ENCODE peak calls at places on chromosome 11, in four cellular contexts. One of them, this sample, is unnamed.
A peak's percentile ranks its signal among the peaks of the same experiment; 100 is the strongest.

GRCh38 chr11:96275807-96276594 is 67.0 kb downstream of the MAML2 start:
- DNase-seq in neural progenitor cell: no peak
- DNase-seq in HCT116: no peak
- DNase-seq in HepG2: no peak
- DNase-seq in this sample: no peak

GRCh38 chr11:1852885-1853284 is at the start of gene LSP1:
- DNase-seq in neural progenitor cell: no peak
- DNase-seq in HCT116: no peak
- DNase-seq in HepG2: no peak
- DNase-seq in this sample: peak; percentile 96

GRCh38 chr11:120637131-120637530 is 125.6 kb downstream of the GRIK4 start:
- DNase-seq in neural progenitor cell: no peak
- DNase-seq in HCT116: no peak
- DNase-seq in HepG2: no peak
- DNase-seq in this sample: no peak

GRCh38 chr11:108498046-108498815 is at the start of gene POGLUT3:
- DNase-seq in neural progenitor cell: peak; percentile 88
- DNase-seq in HCT116: no peak
- DNase-seq in HepG2: peak; percentile 41
- DNase-seq in this sample: no peak

GRCh38 chr11:45652781-45653180 is 12.6 kb downstream of the CHST1 start:
- DNase-seq in neural progenitor cell: peak; percentile 2
- DNase-seq in HCT116: no peak
- DNase-seq in HepG2: no peak
- DNase-seq in this sample: no peak

GRCh38 chr11:112844530-112844929 is 116.7 kb upstream of the NCAM1 start:
- DNase-seq in neural progenitor cell: peak; percentile 66
- DNase-seq in HCT116: no peak
- DNase-seq in HepG2: no peak
- DNase-seq in this sample: no peak

GRCh38 chr11:86064236-86064803 is 4.6 kb downstream of the PICALM start:
- DNase-seq in neural progenitor cell: no peak
- DNase-seq in HCT116: no peak
- DNase-seq in HepG2: no peak
- DNase-seq in this sample: no peak

GRCh38 chr11:12397953-12398352 is 20.6 kb downstream of the PARVA start:
- DNase-seq in neural progenitor cell: no peak
- DNase-seq in HCT116: no peak
- DNase-seq in HepG2: no peak
- DNase-seq in this sample: no peak

GRCh38 chr11:134864233-134864967 is 452.4 kb upstream of the B3GAT1 start:
- DNase-seq in neural progenitor cell: no peak
- DNase-seq in HCT116: no peak
- DNase-seq in HepG2: no peak
- DNase-seq in this sample: no peak

GRCh38 chr11:70851308-70851707 is 401.1 kb downstream of the SHANK2 start:
- DNase-seq in neural progenitor cell: no peak
- DNase-seq in HCT116: no peak
- DNase-seq in HepG2: no peak
- DNase-seq in this sample: no peak

GRCh38 chr11:5043385-5043784 is 2.9 kb upstream of the OR52J3 start:
- DNase-seq in neural progenitor cell: no peak
- DNase-seq in HCT116: no peak
- DNase-seq in HepG2: no peak
- DNase-seq in this sample: no peak

GRCh38 chr11:79201637-79202347 is 239.0 kb downstream of the TENM4 start:
- DNase-seq in neural progenitor cell: no peak
- DNase-seq in HCT116: no peak
- DNase-seq in HepG2: no peak
- DNase-seq in this sample: no peak

GRCh38 chr11:80096736-80097135 is 655.9 kb upstream of the TENM4 start:
- DNase-seq in neural progenitor cell: no peak
- DNase-seq in HCT116: no peak
- DNase-seq in HepG2: no peak
- DNase-seq in this sample: no peak

GRCh38 chr11:19370100-19370861 is 129.5 kb upstream of the E2F8 start:
- DNase-seq in neural progenitor cell: no peak
- DNase-seq in HCT116: no peak
- DNase-seq in HepG2: no peak
- DNase-seq in this sample: no peak

GRCh38 chr11:5698281-5698680 is 8.7 kb downstream of the TRIM22 start:
- DNase-seq in neural progenitor cell: no peak
- DNase-seq in HCT116: no peak
- DNase-seq in HepG2: no peak
- DNase-seq in this sample: no peak

GRCh38 chr11:100777118-100777517 is 90.0 kb downstream of the ARHGAP42 start:
- DNase-seq in neural progenitor cell: no peak
- DNase-seq in HCT116: peak; percentile 93
- DNase-seq in HepG2: peak; percentile 65
- DNase-seq in this sample: no peak

GRCh38 chr11:19766206-19766605 is 53.6 kb downstream of the NAV2 start:
- DNase-seq in neural progenitor cell: peak; percentile 52
- DNase-seq in HCT116: no peak
- DNase-seq in HepG2: no peak
- DNase-seq in this sample: no peak

GRCh38 chr11:122327528-122327927 is 211.5 kb upstream of the BLID start:
- DNase-seq in neural progenitor cell: no peak
- DNase-seq in HCT116: no peak
- DNase-seq in HepG2: no peak
- DNase-seq in this sample: no peak

GRCh38 chr11:46490576-46491100 is 99.1 kb upstream of the CHRM4 start:
- DNase-seq in neural progenitor cell: no peak
- DNase-seq in HCT116: no peak
- DNase-seq in HepG2: no peak
- DNase-seq in this sample: no peak

GRCh38 chr11:114298701-114299090 is 2.5 kb downstream of the NNMT start:
- DNase-seq in neural progenitor cell: no peak
- DNase-seq in HCT116: no peak
- DNase-seq in HepG2: no peak
- DNase-seq in this sample: no peak

GRCh38 chr11:1112351-1113191 is 37.9 kb downstream of the MUC2 start:
- DNase-seq in neural progenitor cell: no peak
- DNase-seq in HCT116: no peak
- DNase-seq in HepG2: no peak
- DNase-seq in this sample: peak; percentile 16

GRCh38 chr11:61080526-61080925 is 21.8 kb upstream of the CD5 start:
- DNase-seq in neural progenitor cell: no peak
- DNase-seq in HCT116: no peak
- DNase-seq in HepG2: no peak
- DNase-seq in this sample: no peak

GRCh38 chr11:125188021-125188420 is 23.5 kb downstream of the PKNOX2 start:
- DNase-seq in neural progenitor cell: no peak
- DNase-seq in HCT116: no peak
- DNase-seq in HepG2: no peak
- DNase-seq in this sample: no peak

GRCh38 chr11:88508808-88509581 is 171.5 kb upstream of the CTSC start:
- DNase-seq in neural progenitor cell: peak; percentile 57
- DNase-seq in HCT116: no peak
- DNase-seq in HepG2: no peak
- DNase-seq in this sample: no peak

GRCh38 chr11:75063732-75064314 is 32.9 kb downstream of the OR2AT4 start:
- DNase-seq in neural progenitor cell: no peak
- DNase-seq in HCT116: no peak
- DNase-seq in HepG2: no peak
- DNase-seq in this sample: no peak

GRCh38 chr11:5689551-5689983 is at the start of gene TRIM22:
- DNase-seq in neural progenitor cell: peak; percentile 43
- DNase-seq in HCT116: no peak
- DNase-seq in HepG2: no peak
- DNase-seq in this sample: peak; percentile 86

GRCh38 chr11:35549787-35550186 is 24.4 kb upstream of the PAMR1 start:
- DNase-seq in neural progenitor cell: peak; percentile 34
- DNase-seq in HCT116: no peak
- DNase-seq in HepG2: no peak
- DNase-seq in this sample: no peak

GRCh38 chr11:19474211-19474610 is 233.5 kb upstream of the E2F8 start:
- DNase-seq in neural progenitor cell: no peak
- DNase-seq in HCT116: no peak
- DNase-seq in HepG2: no peak
- DNase-seq in this sample: no peak

GRCh38 chr11:77198440-77198849 is 70.4 kb downstream of the MYO7A start:
- DNase-seq in neural progenitor cell: peak; percentile 62
- DNase-seq in HCT116: peak; percentile 48
- DNase-seq in HepG2: peak; percentile 41
- DNase-seq in this sample: peak; percentile 37

GRCh38 chr11:10305964-10306918 is 1.4 kb downstream of the ADM start:
- DNase-seq in neural progenitor cell: peak; percentile 70
- DNase-seq in HCT116: no peak
- DNase-seq in HepG2: no peak
- DNase-seq in this sample: no peak

GRCh38 chr11:122696662-122697061 is 41.1 kb downstream of the UBASH3B start:
- DNase-seq in neural progenitor cell: no peak
- DNase-seq in HCT116: no peak
- DNase-seq in HepG2: no peak
- DNase-seq in this sample: peak; percentile 96

GRCh38 chr11:62542750-62543567 is 3.6 kb downstream of the AHNAK start:
- DNase-seq in neural progenitor cell: peak; percentile 89
- DNase-seq in HCT116: peak; percentile 54
- DNase-seq in HepG2: no peak
- DNase-seq in this sample: peak; percentile 79
- H3K4me1 ChIP-seq in neural progenitor cell: peaks cover 24% of the 10 kb centered on the region
- H3K4me1 ChIP-seq in HCT116: peaks cover 84% of the 10 kb centered on the region
- H3K4me1 ChIP-seq in HepG2: peaks cover 60% of the 10 kb centered on the region
- H3K4me1 ChIP-seq in this sample: peaks cover 38% of the 10 kb centered on the region

GRCh38 chr11:93505703-93506102 is 37.5 kb downstream of the SMCO4 start:
- DNase-seq in neural progenitor cell: no peak
- DNase-seq in HCT116: no peak
- DNase-seq in HepG2: no peak
- DNase-seq in this sample: no peak
- H3K4me2 ChIP-seq in neural progenitor cell: no peak overlapping the region
- H3K4me2 ChIP-seq in HCT116: no peak overlapping the region
- H3K4me2 ChIP-seq in HepG2: no peak overlapping the region
- H3K4me2 ChIP-seq in this sample: no peak overlapping the region

GRCh38 chr11:16923987-16924386 is 90.2 kb downstream of the PLEKHA7 start:
- DNase-seq in neural progenitor cell: no peak
- DNase-seq in HCT116: no peak
- DNase-seq in HepG2: no peak
- DNase-seq in this sample: no peak

GRCh38 chr11:16926868-16927267 is 87.3 kb downstream of the PLEKHA7 start:
- DNase-seq in neural progenitor cell: peak; percentile 41
- DNase-seq in HCT116: no peak
- DNase-seq in HepG2: no peak
- DNase-seq in this sample: no peak

GRCh38 chr11:16924826-16925494 is 89.3 kb downstream of the PLEKHA7 start:
- DNase-seq in neural progenitor cell: peak; percentile 72
- DNase-seq in HCT116: peak; percentile 78
- DNase-seq in HepG2: peak; percentile 78
- DNase-seq in this sample: no peak

GRCh38 chr11:16924462-16924825 is 89.8 kb downstream of the PLEKHA7 start:
- DNase-seq in neural progenitor cell: no peak
- DNase-seq in HCT116: no peak
- DNase-seq in HepG2: no peak
- DNase-seq in this sample: no peak

DNA sequence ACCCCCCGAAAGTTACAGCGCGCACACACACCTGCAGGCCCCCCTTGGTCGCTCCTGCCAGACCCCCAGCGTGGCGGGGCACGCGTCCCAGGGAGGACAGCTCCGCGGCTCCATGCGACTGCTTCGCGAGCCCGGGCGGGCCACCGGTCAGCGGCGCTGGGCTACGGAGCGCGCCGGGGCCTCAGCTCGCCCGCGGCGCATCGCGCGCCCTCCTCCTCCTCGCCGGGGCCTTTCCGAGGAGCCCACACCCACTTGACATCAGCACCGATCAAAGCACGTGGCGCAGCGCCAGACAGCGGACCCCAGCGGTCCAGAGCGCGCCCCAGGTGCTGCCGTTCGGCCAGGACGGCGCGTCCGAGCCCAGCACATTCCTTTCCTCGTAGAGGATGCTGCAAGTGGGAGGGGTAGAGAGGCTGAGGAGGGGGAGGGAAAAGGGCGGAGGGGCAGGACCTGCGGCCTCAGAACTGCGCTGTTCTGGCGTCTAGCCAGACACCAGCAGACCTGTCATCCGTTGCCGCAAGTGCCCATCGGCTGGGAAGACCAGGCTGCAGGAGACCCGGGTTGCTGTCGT is 88.6 kb downstream of the PLEKHA7 start:
- DNase-seq in neural progenitor cell: peak; percentile 91
- DNase-seq in HCT116: peak; percentile 29
- DNase-seq in HepG2: peak; percentile 64
- DNase-seq in this sample: no peak
- H3K4me3 ChIP-seq in neural progenitor cell: peak overlapping the region; percentile 65
- H3K4me3 ChIP-seq in HCT116: peak overlapping the region; percentile 68
- H3K4me3 ChIP-seq in HepG2: peak overlapping the region; percentile 67
- H3K4me3 ChIP-seq in this sample: no peak overlapping the region

DNA sequence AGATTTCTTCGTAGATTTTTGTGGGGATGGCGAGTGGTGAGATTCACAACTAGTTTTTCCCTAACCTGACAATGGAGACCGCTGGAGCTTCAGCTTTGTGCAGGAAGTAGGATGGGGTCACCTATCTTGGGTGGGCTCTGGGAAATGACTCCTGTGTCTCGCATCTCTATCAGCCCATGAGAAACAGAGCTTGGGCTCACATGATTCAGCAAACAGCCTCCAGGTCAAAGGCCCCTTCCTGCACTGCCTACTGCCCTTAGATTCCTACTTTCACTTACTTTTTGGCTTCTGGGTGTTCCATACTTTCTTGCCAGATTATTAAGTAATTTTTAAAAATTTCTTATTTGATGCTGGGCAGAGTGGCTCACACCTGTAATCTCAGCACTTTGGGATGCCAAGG is 26.3 kb downstream of the C11orf96 start:
- DNase-seq in neural progenitor cell: no peak
- DNase-seq in HCT116: no peak
- DNase-seq in HepG2: no peak
- DNase-seq in this sample: no peak
- H3K4me1 ChIP-seq in neural progenitor cell: peaks cover under 1% of the 10 kb centered on the region
- H3K4me1 ChIP-seq in HCT116: no peaks in the 10 kb centered on the region
- H3K4me1 ChIP-seq in HepG2: no peaks in the 10 kb centered on the region
- H3K4me1 ChIP-seq in this sample: no peaks in the 10 kb centered on the region

GRCh38 chr11:73265853-73266643 is 6.1 kb upstream of the P2RY6 start:
- DNase-seq in neural progenitor cell: no peak
- DNase-seq in HCT116: no peak
- DNase-seq in HepG2: no peak
- DNase-seq in this sample: no peak
- H3K4me2 ChIP-seq in neural progenitor cell: no peak overlapping the region
- H3K4me2 ChIP-seq in HCT116: no peak overlapping the region
- H3K4me2 ChIP-seq in HepG2: no peak overlapping the region
- H3K4me2 ChIP-seq in this sample: no peak overlapping the region

DNA sequence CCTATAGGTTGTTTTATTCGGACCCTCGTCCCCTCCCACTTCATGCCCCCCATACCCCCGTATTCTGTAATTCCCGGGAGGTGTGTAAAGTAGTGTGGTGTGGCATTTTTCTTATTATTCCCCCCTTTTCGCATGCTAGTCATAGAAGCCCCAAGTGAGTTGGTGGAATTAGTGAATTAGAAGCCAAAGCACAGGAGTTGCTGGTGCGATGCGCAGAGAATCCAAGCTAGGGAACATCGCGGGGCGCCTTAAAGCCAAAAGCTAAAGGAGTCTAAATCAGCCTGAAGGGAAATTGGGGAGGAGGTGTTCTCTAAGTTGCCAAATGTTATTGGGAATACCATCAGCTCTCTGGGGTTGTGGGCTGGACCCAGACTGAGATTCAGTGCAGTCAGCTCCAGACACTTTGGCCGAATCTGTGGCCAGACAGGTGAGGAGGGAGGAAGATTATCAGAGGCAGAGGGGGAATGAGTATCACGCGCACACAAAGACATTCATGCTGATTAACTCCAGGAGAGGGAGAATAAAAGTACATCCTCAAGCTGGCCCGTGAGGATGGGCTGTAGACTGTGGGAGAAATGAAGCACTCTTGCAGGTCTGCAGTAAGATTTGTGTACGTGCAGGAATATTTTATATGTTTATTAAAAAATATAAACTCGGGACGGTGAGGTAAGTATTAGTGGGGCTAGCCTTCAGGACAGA is 102.8 kb upstream of the HSD17B12 start:
- DNase-seq in neural progenitor cell: no peak
- DNase-seq in HCT116: no peak
- DNase-seq in HepG2: no peak
- DNase-seq in this sample: no peak
- H3K4me3 ChIP-seq in neural progenitor cell: no peak overlapping the region
- H3K4me3 ChIP-seq in HCT116: no peak overlapping the region
- H3K4me3 ChIP-seq in HepG2: no peak overlapping the region
- H3K4me3 ChIP-seq in this sample: no peak overlapping the region